ENCODE peak calls at places on chromosomes 11 and 22, in seven cellular contexts. Q, M, O, F, D, W and H are unnamed samples.

GRCh38 chr11:114307524-114308203 is 11.5 kb downstream of the NNMT start:
- DNase-seq in Q (no peak), M (peak), O (peak), F (peak), D (no peak), W (peak), H (peak)

GRCh38 chr22:38657248-38657909 is 941 bp downstream of the CBY1 start:
- DNase-seq in Q (peak), M (no peak), O (no peak), F (no peak), D (no peak), W (no peak), H (no peak)

GRCh38 chr11:17979770-17980371 is 33.0 kb downstream of the SERGEF start:
- DNase-seq in Q (no peak), M (no peak), O (no peak), F (peak), D (no peak), W (peak), H (no peak)

GRCh38 chr11:17014774-17015638 is 792 bp upstream of the PLEKHA7 start:
- DNase-seq in Q (no peak), M (peak), O (no peak), F (no peak), D (no peak), W (no peak), H (peak)

GRCh38 chr11:66936326-66936725 is 21.9 kb downstream of the PC start:
- DNase-seq in Q (no peak), M (no peak), O (no peak), F (no peak), D (no peak), W (no peak), H (no peak)

GRCh38 chr11:8282621-8283509 is 19.2 kb upstream of the LMO1 start:
- DNase-seq in Q (peak), M (peak), O (no peak), F (no peak), D (peak), W (peak), H (peak)

GRCh38 chr11:10607462-10607861 is 39.0 kb upstream of the LYVE1 start:
- DNase-seq in Q (peak), M (no peak), O (no peak), F (no peak), D (no peak), W (no peak), H (peak)

GRCh38 chr22:25406510-25407210 is 157.8 kb upstream of the GRK3 start:
- DNase-seq in Q (no peak), M (no peak), O (no peak), F (no peak), D (no peak), W (peak), H (no peak)

GRCh38 chr22:19180740-19181410 is 2.3 kb upstream of the SLC25A1 start:
- DNase-seq in Q (no peak), M (no peak), O (no peak), F (no peak), D (no peak), W (no peak), H (no peak)

GRCh38 chr11:23021287-23021863 is 161.1 kb upstream of the CCDC179 start:
- DNase-seq in Q (no peak), M (no peak), O (no peak), F (no peak), D (no peak), W (peak), H (no peak)

GRCh38 chr22:19629331-19629719 is 85.0 kb upstream of the SEPTIN5 start:
- DNase-seq in Q (no peak), M (peak), O (no peak), F (no peak), D (no peak), W (no peak), H (no peak)

GRCh38 chr11:2592559-2593392 is 107.0 kb downstream of the KCNQ1OT1 start:
- DNase-seq in Q (peak), M (no peak), O (no peak), F (no peak), D (peak), W (peak), H (no peak)

GRCh38 chr22:17411213-17411612 is 42.0 kb downstream of the CECR2 start:
- DNase-seq in Q (no peak), M (no peak), O (peak), F (no peak), D (no peak), W (no peak), H (no peak)

GRCh38 chr22:23077627-23078461 is 7.5 kb downstream of the GNAZ start:
- DNase-seq in Q (no peak), M (no peak), O (no peak), F (no peak), D (peak), W (no peak), H (no peak)

GRCh38 chr11:78961938-78962701 is 387.5 kb upstream of the NARS2 start:
- DNase-seq in Q (no peak), M (no peak), O (no peak), F (no peak), D (peak), W (peak), H (no peak)

DNA sequence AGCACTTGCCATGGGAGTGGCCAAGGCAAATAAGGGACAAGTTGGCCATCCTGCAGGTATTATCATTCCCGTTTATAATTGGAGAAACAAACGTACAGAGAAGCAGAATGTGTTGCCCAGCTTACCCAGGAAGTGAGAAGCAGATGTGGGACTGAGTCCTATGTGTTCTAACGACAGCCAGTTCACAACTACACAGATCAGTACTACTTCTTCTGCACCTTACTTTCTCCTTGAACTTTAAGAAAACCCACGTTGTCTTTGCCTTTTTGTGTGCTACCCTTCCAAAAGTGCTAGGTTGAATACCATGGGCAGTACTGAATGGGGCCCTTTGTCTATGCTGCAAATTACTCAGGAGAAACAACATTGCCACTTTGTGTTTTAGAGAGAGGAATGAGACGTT is 62.8 kb upstream of the BLID start:
- DNase-seq in Q (no peak), M (no peak), O (no peak), F (no peak), D (no peak), W (no peak), H (no peak)
- H3K4me3 ChIP-seq in Q (no peak), M (no peak), O (no peak), F (no peak), D (no peak), W (no peak), H (no peak)

GRCh38 chr11:5362017-5362625 is 10.8 kb downstream of the OR51B6 start:
- DNase-seq in Q (no peak), M (no peak), O (no peak), F (no peak), D (no peak), W (no peak), H (no peak)
- TF ChIP-seq CTCF in Q (no peak), M (no peak), O (no peak), F (no peak), D (no peak), W (no peak), H (no peak)

GRCh38 chr11:656866-657265 is 19.8 kb downstream of the DRD4 start:
- DNase-seq in Q (no peak), M (no peak), O (no peak), F (no peak), D (no peak), W (no peak), H (no peak)

GRCh38 chr11:657691-658126 is 20.6 kb downstream of the DRD4 start:
- DNase-seq in Q (no peak), M (no peak), O (no peak), F (no peak), D (no peak), W (no peak), H (no peak)

GRCh38 chr11:660681-661444 is 23.8 kb downstream of the DRD4 start:
- DNase-seq in Q (no peak), M (no peak), O (no peak), F (no peak), D (no peak), W (no peak), H (no peak)

GRCh38 chr11:660281-660680 is 23.2 kb downstream of the DRD4 start:
- DNase-seq in Q (no peak), M (no peak), O (no peak), F (no peak), D (no peak), W (no peak), H (no peak)

GRCh38 chr11:659532-660085 is 22.5 kb downstream of the DRD4 start:
- DNase-seq in Q (no peak), M (no peak), O (no peak), F (no peak), D (no peak), W (no peak), H (no peak)
- TF ChIP-seq POLR2A in Q (no peak), M (no peak), O (no peak), F (no peak), D (no peak), W (no peak), H (no peak)

DNA sequence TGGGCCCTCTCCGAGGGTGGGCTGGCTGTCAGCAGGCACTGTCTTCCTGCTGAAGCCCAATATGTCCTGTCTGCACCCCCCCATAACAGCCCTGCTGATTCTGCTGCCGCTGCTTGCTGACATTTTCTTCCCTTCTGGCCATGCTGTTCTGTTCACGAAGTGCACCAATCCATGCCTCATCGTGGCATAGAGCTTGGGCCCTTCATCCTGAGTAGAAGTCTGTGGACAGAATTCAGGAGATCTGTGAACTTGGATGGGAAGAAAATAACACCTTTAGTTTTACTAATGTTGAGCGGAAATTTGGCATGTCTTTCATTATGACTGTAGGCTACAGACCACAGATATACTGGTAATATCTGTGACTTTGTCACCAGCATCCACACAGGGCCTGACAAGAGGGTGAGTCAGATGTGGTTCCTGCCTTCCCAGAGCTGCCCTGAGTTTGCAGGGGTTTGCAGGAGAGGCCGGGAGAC is 14.1 kb upstream of the KIAA0930 start:
- DNase-seq in Q (no peak), M (no peak), O (no peak), F (no peak), D (no peak), W (no peak), H (no peak)
- H3K4me3 ChIP-seq in Q (no peak), M (no peak), O (no peak), F (no peak), D (no peak), W (no peak), H (no peak)

GRCh38 chr11:70568504-70569172 is 170.3 kb downstream of the CTTN start:
- DNase-seq in Q (peak), M (no peak), O (peak), F (peak), D (peak), W (no peak), H (no peak)
- TF ChIP-seq CTCF in Q (peak), M (peak), O (peak), F (no peak), D (no peak), W (no peak), H (no peak)

GRCh38 chr11:409600-410471 is 5.0 kb downstream of the SIGIRR start:
- DNase-seq in Q (no peak), M (no peak), O (no peak), F (no peak), D (peak), W (no peak), H (no peak)
- TF ChIP-seq POLR2A in Q (no peak), M (no peak), O (no peak), F (no peak), D (no peak), W (no peak), H (no peak)

GRCh38 chr11:108854366-108854765 is 189.5 kb downstream of the DDX10 start:
- DNase-seq in Q (no peak), M (no peak), O (no peak), F (no peak), D (no peak), W (no peak), H (no peak)
- H3K4me3 ChIP-seq in Q (no peak), M (peak), O (peak), F (no peak), D (peak), W (peak), H (no peak)